ENCODE peak calls at places on chromosomes 5 and 9, in six cellular contexts. Z is fibroblast of lung; R is HepG2; I is testis; A is tibial nerve; Y is CD8-positive, alpha-beta memory T cell. C is an unnamed sample. For H3K9me3 and H3K4me1, the result is how much of the 10 kb centered on the place peaks cover.

GRCh38 chr9:8643464-8643863 is 843.9 kb upstream of the DMAC1 start:
- DNase-seq in Z (no peak), A (no peak), Y (no peak), R (no peak), I (no peak), C (no peak)

GRCh38 chr9:38337095-38337494 is 55.4 kb upstream of the ALDH1B1 start:
- DNase-seq in A (no peak), I (no peak), Z (no peak), Y (no peak), R (no peak), C (no peak)

GRCh38 chr5:112420111-112420864 is 1.2 kb upstream of the EPB41L4A start:
- DNase-seq in R (peak), I (peak), Y (peak), A (peak), Z (peak), C (peak)

GRCh38 chr9:131697097-131697496 is 42.8 kb downstream of the RAPGEF1 start:
- DNase-seq in I (peak), Z (peak), A (no peak), Y (no peak), R (no peak), C (no peak)

GRCh38 chr9:94913550-94913949 is 187.1 kb downstream of the AOPEP start:
- DNase-seq in Y (no peak), I (no peak), A (no peak), R (peak), Z (no peak), C (no peak)

GRCh38 chr9:136080716-136081112 is 14.4 kb downstream of the NACC2 start:
- DNase-seq in A (no peak), R (no peak), Z (no peak), Y (no peak), I (no peak), C (peak)

GRCh38 chr5:95747041-95747679 is 16.0 kb downstream of the RHOBTB3 start:
- DNase-seq in Z (peak), R (no peak), Y (no peak), I (no peak), A (no peak), C (no peak)

GRCh38 chr5:173668245-173668800 is 51.9 kb upstream of the BOD1 start:
- DNase-seq in R (no peak), Y (no peak), A (no peak), I (no peak), Z (no peak), C (no peak)

GRCh38 chr5:35354751-35355150 is 124.5 kb upstream of the PRLR start:
- DNase-seq in I (peak), R (no peak), Y (no peak), A (no peak), Z (peak), C (no peak)

GRCh38 chr5:11888221-11888620 is 16.0 kb downstream of the CTNND2 start:
- DNase-seq in Y (no peak), A (no peak), R (no peak), Z (no peak), I (no peak), C (no peak)

GRCh38 chr5:11897831-11898230 is 6.4 kb downstream of the CTNND2 start:
- DNase-seq in Z (no peak), Y (no peak), A (no peak), I (no peak), R (no peak), C (no peak)

GRCh38 chr5:11894992-11895391 is 9.3 kb downstream of the CTNND2 start:
- DNase-seq in R (no peak), Z (no peak), Y (no peak), I (no peak), A (no peak), C (peak)

GRCh38 chr5:11890777-11891176 is 13.5 kb downstream of the CTNND2 start:
- DNase-seq in R (no peak), Z (no peak), I (no peak), Y (no peak), A (no peak), C (no peak)

DNA sequence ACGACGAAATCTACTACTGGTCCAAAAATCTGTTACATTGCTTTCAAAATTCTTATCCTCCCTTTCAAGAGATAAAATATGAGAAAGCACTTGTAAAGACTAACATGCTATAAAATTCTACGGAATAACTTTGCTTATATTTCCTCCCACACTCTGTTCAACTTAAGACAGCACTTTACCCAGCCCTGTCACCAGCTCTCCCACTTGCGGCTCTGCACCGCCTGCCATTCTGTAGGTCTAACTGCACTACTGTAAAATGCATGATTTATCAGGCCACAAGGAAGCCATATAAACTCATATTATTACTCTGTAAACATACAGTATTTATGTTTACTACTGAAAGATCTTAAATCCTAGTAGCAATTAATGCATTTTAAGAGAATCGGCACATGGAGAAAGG is 11.4 kb downstream of the CTNND2 start:
- DNase-seq in I (no peak), Z (no peak), A (no peak), Y (no peak), R (no peak), C (no peak)
- H3K4me3 ChIP-seq in I (no peak), Z (no peak), A (no peak), Y (no peak), R (no peak), C (no peak)

GRCh38 chr9:92947268-92948031 is at the start of gene FGD3:
- DNase-seq in I (no peak), Z (peak), R (no peak), Y (peak), A (no peak), C (no peak)

GRCh38 chr9:92944921-92945320 is 2.4 kb upstream of the FGD3 start:
- DNase-seq in Y (no peak), Z (no peak), I (peak), A (no peak), R (no peak), C (no peak)

GRCh38 chr9:92948032-92948534 is 760 bp downstream of the FGD3 start:
- DNase-seq in R (no peak), I (peak), Y (no peak), Z (no peak), A (no peak), C (no peak)

GRCh38 chr9:92945796-92946195 is 1.5 kb upstream of the FGD3 start:
- DNase-seq in Y (no peak), A (no peak), I (no peak), Z (no peak), R (no peak), C (no peak)

DNA sequence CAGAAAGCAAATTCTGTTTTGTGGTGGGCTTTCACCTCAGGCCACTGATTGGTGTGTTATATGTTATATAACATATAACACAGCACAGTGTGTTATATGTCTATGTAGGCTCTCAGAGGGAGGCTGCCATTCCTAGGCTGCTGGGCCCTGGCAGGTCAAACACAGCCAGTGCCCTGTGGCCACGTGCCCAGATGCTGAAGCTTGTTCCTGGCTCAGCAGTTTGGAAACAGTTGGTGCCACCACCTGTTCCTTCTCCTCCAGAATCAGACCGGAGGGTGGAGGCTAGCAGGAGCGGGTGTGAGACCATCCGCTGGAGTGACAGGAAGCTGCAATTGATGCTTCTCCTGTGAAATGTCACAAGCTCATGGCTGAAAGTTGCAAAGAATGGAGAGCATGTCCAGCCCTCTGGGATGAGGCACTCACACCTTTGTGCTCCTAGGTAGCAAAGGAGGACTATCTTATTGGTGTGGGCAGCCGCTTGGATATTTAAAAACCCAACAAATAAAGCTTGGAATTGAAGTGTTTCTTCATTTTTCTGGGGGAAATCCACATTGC is 4.2 kb upstream of the FGD3 start:
- DNase-seq in Z (no peak), R (no peak), A (no peak), I (no peak), Y (no peak), C (no peak)
- H3K9me3 ChIP-seq in Z (under half), R (under half), A (under half), I (under half), Y (under half), C (under half)

DNA sequence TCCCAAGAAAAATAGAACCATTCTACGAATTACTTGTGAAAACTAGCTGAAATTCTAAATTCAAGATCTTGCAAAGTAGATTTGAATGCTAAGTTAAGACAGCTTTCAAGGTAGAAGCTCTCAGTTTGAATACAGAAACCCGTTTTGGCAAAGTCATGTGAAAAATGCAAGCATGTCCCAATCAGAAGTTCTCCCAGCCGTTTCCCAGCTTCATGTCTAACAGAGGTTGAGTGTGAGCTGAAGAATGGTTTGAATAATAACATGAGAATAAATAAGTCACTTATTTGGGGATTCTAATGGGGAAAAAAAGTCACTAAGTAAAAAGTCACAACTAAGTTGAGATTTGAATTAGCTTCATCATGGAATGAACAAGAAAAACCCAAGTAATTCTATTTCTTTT is 152.5 kb upstream of the MAP3K1 start:
- DNase-seq in R (no peak), Y (no peak), I (no peak), Z (no peak), A (no peak), C (no peak)
- H3K4me1 ChIP-seq in R (under half), Y (under half), I (under half), Z (under half), A (under half), C (under half)

GRCh38 chr9:101693937-101694336 is 44.5 kb downstream of the GRIN3A start:
- DNase-seq in R (no peak), Y (no peak), I (no peak), Z (no peak), A (no peak), C (no peak)
- H3K4me3 ChIP-seq in R (no peak), Y (no peak), I (no peak), Z (no peak), A (no peak), C (no peak)

DNA sequence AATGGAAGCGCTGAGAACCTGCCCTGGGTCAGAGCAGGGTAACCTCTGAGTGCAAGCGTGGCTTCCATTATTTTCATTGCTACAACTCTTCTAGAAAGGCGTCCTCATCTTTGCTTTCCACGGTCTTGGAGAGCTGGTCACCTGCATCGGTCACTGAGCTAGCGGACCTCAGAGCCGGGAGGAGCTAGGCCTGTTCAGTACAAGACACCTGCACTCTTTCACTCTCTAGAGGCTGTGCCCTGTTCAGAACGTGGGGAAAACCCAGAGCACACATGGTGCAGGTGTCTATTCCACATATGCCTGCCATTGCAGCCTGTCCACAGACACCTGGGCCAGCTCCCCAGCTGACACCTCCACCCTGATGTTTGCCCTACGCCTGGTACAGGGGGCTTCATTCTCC is 147.8 kb upstream of the IRX2 start:
- DNase-seq in Y (no peak), A (no peak), Z (no peak), R (no peak), I (peak), C (no peak)
- H3K9me3 ChIP-seq in Y (under half), A (under half), Z (under half), R (under half), I (under half), C (under half)

GRCh38 chr5:64925123-64925522 is 156.4 kb downstream of the CWC27 start:
- DNase-seq in Z (no peak), Y (no peak), A (no peak), R (no peak), I (no peak), C (no peak)

GRCh38 chr5:64921386-64921785 is 152.7 kb downstream of the CWC27 start:
- DNase-seq in A (no peak), Z (no peak), Y (no peak), I (no peak), R (no peak), C (no peak)

DNA sequence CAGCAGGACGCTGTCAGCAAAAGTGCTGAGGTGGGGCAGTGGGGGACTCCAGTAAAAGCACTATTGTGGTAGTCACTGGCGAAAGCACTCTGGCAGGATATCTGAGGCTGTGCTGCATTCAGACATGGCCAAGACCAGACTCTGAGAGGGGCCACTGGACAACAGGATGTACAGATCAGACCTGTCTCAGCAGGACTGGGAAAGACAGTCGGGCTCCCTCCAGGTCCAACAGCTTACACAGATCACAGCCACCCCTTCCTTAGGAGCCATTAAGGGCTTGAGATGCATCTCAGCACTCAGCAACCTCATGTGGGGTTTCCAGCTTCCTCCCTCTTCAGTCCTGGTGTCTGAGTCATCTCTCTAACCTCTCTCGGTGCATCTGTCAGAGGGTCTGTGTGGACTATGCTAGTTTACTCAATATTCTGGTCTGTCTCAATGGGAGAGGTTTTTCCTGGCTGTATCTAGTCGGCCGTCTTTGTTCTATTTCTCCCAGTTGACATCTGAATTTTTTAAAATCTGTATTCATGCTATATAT is 154.5 kb downstream of the CWC27 start:
- DNase-seq in R (no peak), A (no peak), Y (no peak), I (no peak), Z (peak), C (no peak)
- H3K4me1 ChIP-seq in R (under half), A (under half), Y (under half), I (under half), Z (under half), C (under half)

DNA sequence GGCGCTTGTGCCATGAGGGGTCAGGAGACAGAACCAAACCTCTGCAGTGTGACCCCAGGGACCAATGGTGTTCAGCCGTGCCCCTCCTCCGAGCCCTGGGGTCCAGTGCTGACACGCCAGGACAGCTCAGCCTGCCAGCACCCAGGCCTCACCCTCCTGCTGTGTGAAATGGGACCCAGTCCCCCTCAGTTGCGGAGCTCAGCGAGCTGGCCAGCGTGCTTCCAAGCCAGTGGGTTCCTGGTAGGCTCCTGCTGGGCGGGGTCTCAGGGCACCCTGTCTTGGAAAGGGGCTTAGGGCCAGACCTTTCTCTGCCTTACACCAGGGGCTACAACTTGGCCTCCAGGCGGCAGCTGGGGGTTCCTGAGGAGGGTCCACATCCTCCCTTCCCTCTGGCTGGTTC is 4.4 kb downstream of the RNF44 start:
- DNase-seq in R (no peak), A (no peak), Y (no peak), Z (no peak), I (no peak), C (no peak)
- H3K4me3 ChIP-seq in R (no peak), A (no peak), Y (peak), Z (no peak), I (no peak), C (no peak)

DNA sequence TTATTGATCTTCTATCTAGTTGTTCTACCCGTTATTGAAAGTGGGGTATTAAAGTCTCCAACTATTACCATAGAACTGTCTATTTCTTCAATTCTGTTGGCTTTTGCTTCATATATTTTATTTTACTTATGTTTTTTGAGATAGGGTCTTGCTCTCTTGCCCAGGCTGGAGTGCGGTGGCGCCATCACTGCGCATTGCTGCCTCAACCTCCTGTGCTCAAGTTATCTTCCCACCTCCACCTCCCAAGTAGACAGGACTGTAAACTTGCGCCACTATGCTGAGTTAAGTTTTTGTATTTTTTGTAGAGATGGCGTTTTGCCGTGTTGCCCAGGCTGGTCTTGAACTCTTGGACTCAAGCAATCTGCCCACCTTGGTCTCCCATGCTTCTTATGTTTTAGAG is 16.2 kb downstream of the SNAPC3 start:
- DNase-seq in A (no peak), Y (no peak), R (no peak), Z (no peak), I (no peak), C (no peak)
- H3K9me3 ChIP-seq in A (under half), Y (under half), R (under half), Z (under half), I (under half), C (under half)

DNA sequence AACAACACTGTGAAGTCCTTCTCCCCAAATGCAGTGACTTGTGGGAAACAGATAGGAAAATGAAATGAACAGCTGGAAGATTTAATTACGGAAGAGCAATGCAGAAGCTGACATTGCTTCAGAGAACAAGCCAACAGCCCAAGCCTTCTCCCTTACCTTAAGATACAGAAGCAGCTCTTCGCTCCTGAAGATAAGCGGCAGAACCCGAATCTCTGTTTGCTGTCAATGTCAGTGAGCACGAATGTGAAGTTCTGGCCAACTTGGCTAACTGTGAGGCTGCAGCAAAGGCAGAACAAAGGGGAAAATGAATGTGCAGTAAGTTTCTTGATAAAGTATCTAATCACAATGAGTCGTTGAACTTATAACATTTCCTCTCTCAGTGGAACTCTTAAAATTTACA is 172.4 kb downstream of the DENND1A start:
- DNase-seq in R (no peak), A (no peak), Z (no peak), Y (no peak), I (peak), C (no peak)
- H3K4me1 ChIP-seq in R (under half), A (under half), Z (under half), Y (under half), I (under half), C (under half)

GRCh38 chr5:152686931-152687330 is 281.9 kb upstream of the NMUR2 start:
- DNase-seq in R (no peak), A (no peak), Y (no peak), I (no peak), Z (peak), C (no peak)
- H3K4me3 ChIP-seq in R (no peak), A (no peak), Y (no peak), I (no peak), Z (no peak), C (no peak)

C was measured in pancreas.